ENCODE peak calls at places on chromosomes 6 and 20, in six cellular contexts. U is vagina, Y is IMR-90, F is H1, T is K562, O is body of pancreas. A is an unnamed sample.

GRCh38 chr20:23139524-23139923 is 53.4 kb upstream of the CD93 start:
- DNase-seq in U (no peak), Y (no peak), F (no peak), T (no peak), O (no peak), A (no peak)

GRCh38 chr6:129370268-129370916 is 339.6 kb downstream of the ARHGAP18 start:
- DNase-seq in U (no peak), Y (peak), F (peak), T (peak), O (peak), A (peak)

GRCh38 chr6:52564856-52565255 is 12.0 kb downstream of the TRAM2 start:
- DNase-seq in U (no peak), Y (no peak), F (no peak), T (no peak), O (no peak), A (no peak)

GRCh38 chr20:43584448-43585138 is 6.1 kb upstream of the IFT52 start:
- DNase-seq in U (no peak), Y (peak), F (no peak), T (no peak), O (no peak), A (no peak)

GRCh38 chr20:61728786-61729365 is 336.8 kb downstream of the TAF4 start:
- DNase-seq in U (no peak), Y (no peak), F (no peak), T (no peak), O (no peak), A (no peak)

GRCh38 chr6:153856929-153857376 is 182.1 kb upstream of the OPRM1 start:
- DNase-seq in U (no peak), Y (no peak), F (no peak), T (no peak), O (no peak), A (no peak)

GRCh38 chr20:60060593-60060992 is 102.4 kb downstream of the CDH26 start:
- DNase-seq in U (peak), Y (no peak), F (no peak), T (no peak), O (no peak), A (no peak)

GRCh38 chr6:28258877-28259777 is at the start of gene NKAPL:
- DNase-seq in U (no peak), Y (peak), F (peak), T (no peak), O (peak), A (peak)

GRCh38 chr20:21956591-21956990 is 251.1 kb downstream of the PAX1 start:
- DNase-seq in U (no peak), Y (no peak), F (no peak), T (no peak), O (no peak), A (no peak)

GRCh38 chr6:38099211-38099610 is 279.7 kb downstream of the ZFAND3 start:
- DNase-seq in U (no peak), Y (no peak), F (no peak), T (no peak), O (no peak), A (no peak)

GRCh38 chr6:36590237-36590636 is 3.9 kb upstream of the SRSF3 start:
- DNase-seq in U (no peak), Y (peak), F (no peak), T (no peak), O (no peak), A (no peak)

GRCh38 chr6:136510299-136510698 is 39.9 kb downstream of the MAP7 start:
- DNase-seq in U (no peak), Y (no peak), F (peak), T (no peak), O (no peak), A (no peak)

GRCh38 chr6:36757206-36757605 is 59.6 kb downstream of the RAB44 start:
- DNase-seq in U (no peak), Y (no peak), F (no peak), T (no peak), O (no peak), A (no peak)

GRCh38 chr6:133339543-133340384 is 98.6 kb downstream of the EYA4 start:
- DNase-seq in U (no peak), Y (no peak), F (no peak), T (no peak), O (no peak), A (no peak)

GRCh38 chr6:30685157-30685976 is 1.1 kb downstream of the PPP1R18 start:
- DNase-seq in U (no peak), Y (no peak), F (no peak), T (peak), O (no peak), A (no peak)

GRCh38 chr20:43017241-43018030 is 172.3 kb downstream of the PTPRT start:
- DNase-seq in U (no peak), Y (no peak), F (no peak), T (no peak), O (no peak), A (no peak)

GRCh38 chr6:100382031-100382430 is 82.7 kb downstream of the SIM1 start:
- DNase-seq in U (no peak), Y (no peak), F (no peak), T (no peak), O (no peak), A (no peak)

GRCh38 chr6:100381111-100381510 is 83.6 kb downstream of the SIM1 start:
- DNase-seq in U (no peak), Y (peak), F (no peak), T (no peak), O (no peak), A (no peak)

GRCh38 chr6:100376103-100376502 is 88.6 kb downstream of the SIM1 start:
- DNase-seq in U (no peak), Y (no peak), F (no peak), T (no peak), O (no peak), A (no peak)

GRCh38 chr6:100379386-100379785 is 85.3 kb downstream of the SIM1 start:
- DNase-seq in U (no peak), Y (no peak), F (no peak), T (no peak), O (no peak), A (no peak)

GRCh38 chr6:100378576-100378975 is 86.1 kb downstream of the SIM1 start:
- DNase-seq in U (no peak), Y (no peak), F (no peak), T (no peak), O (no peak), A (no peak)
- TF ChIP-seq POLR2A in U (no peak), Y (no peak), F (no peak), T (no peak), O (no peak), A (no peak)

GRCh38 chr6:57221936-57222683 is at the start of gene RAB23:
- DNase-seq in U (no peak), Y (peak), F (peak), T (peak), O (peak), A (peak)

GRCh38 chr6:57222684-57223077 is 574 bp upstream of the RAB23 start:
- DNase-seq in U (no peak), Y (no peak), F (no peak), T (no peak), O (no peak), A (peak)

GRCh38 chr6:57224769-57225515 is 2.8 kb upstream of the RAB23 start:
- DNase-seq in U (no peak), Y (peak), F (no peak), T (peak), O (no peak), A (no peak)

GRCh38 chr6:57220083-57220703 is 1.9 kb downstream of the RAB23 start:
- DNase-seq in U (no peak), Y (no peak), F (no peak), T (peak), O (no peak), A (no peak)

GRCh38 chr6:57221191-57221935 is 744 bp downstream of the RAB23 start:
- DNase-seq in U (no peak), Y (peak), F (peak), T (peak), O (peak), A (peak)
- TF ChIP-seq POLR2A in U (no peak), Y (no peak), F (peak), T (no peak), O (no peak), A (no peak)

DNA sequence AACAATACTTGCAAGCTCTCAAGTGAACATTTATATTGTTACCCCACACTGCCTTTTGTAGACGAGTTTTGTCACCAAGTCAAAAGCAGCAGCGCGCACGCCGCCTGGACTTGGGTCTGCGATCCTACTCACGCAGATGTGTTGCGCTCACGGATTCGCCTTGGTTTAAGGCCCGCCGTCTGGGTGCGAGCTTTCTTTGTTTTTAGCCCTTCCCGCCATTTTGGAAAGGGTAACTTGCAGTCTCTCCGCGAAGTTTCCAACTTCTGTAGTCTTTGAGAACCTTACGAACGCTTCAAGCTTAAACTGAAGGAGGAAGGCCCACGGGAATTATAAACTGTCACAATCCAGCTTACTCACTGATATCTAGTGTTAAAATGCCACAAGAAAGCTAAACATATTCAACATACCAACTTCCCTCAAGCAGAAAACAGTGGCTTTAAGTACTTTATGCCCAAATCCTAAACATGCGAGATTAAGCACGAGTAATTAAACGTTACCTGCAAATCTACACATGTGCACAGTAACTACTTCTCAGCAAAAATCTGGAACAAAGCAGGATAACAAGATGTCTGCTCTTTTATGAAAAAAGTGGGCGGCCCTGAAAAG is 80.4 kb upstream of the BTN3A2 start:
- DNase-seq in U (no peak), Y (peak), F (peak), T (peak), O (peak), A (peak)
- TF ChIP-seq POLR2A in U (no peak), Y (no peak), F (no peak), T (no peak), O (no peak), A (no peak)

GRCh38 chr20:57351042-57351783 is at the start of gene RAE1:
- DNase-seq in U (no peak), Y (peak), F (peak), T (peak), O (peak), A (peak)
- TF ChIP-seq POLR2A in U (no peak), Y (peak), F (peak), T (peak), O (peak), A (peak)

DNA sequence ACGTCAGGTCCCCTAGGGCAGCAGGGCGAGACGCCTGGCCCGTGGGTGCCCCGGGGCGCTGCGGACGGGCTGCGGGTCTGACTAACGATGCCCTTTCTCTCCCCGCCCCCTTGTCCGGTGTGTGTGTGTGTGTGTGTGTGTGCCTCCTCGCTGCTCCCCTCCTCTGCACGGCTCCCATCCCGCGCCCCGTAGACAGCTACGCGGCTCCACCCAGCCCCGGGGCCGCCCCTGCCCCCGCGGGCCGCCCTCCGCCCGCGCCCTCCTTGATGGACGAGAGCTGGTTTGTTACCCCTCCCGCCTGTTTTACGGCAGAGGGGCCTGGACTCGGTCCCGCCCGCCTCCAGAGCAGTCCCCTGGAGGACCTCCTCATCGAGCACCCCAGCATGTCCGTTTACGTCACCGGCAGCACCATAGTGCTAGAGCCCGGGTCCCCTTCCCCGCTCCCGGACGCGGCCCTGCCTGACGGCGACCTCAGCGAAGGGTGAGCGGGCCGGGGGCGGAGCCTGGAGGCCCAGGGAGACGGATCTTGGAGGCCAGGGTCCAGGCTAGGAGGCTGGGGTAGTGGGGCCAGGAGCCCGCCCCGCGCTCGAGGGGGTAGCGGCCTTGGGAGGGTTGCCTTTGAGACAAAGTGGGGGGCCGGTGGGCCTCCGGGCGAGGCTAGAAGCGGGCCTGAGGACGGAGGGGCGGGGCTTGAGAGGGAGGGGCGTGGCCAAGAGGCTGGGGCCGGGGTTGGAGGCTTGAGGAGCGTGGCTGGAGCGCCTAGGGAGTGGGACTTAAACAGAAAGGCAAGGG is 5.1 kb downstream of the TP53INP2 start:
- DNase-seq in U (no peak), Y (peak), F (peak), T (peak), O (peak), A (peak)
- TF ChIP-seq POLR2A in U (no peak), Y (no peak), F (no peak), T (peak), O (peak), A (peak)